ENCODE peak calls at places on chromosomes 1 and 21, in eight cellular contexts. S, U, R, H, W, J, N and Y are unnamed samples.

GRCh38 chr1:22325531-22326371 is 125.9 kb upstream of the ZBTB40 start:
- DNase-seq in S (no peak), U (peak; percentile 33), R (no peak), H (no peak), W (no peak), J (no peak), N (no peak), Y (no peak)

GRCh38 chr1:46569909-46570725 is 18.7 kb upstream of the KNCN start:
- DNase-seq in S (no peak), U (no peak), R (peak; percentile 48), H (no peak), W (no peak), J (no peak), N (peak; percentile 16), Y (no peak)

GRCh38 chr1:207805841-207806421 is 54.1 kb downstream of the CD46 start:
- DNase-seq in S (no peak), U (no peak), R (peak; percentile 97), H (no peak), W (peak; percentile 55), J (peak; percentile 75), N (peak; percentile 95), Y (peak; percentile 60)

GRCh38 chr1:177567393-177567792 is 396.6 kb downstream of the BRINP2 start:
- DNase-seq in S (no peak), U (no peak), R (peak; percentile 6), H (no peak), W (peak; percentile 7), J (no peak), N (no peak), Y (no peak)

GRCh38 chr1:227745568-227745967 is 10.3 kb downstream of the SNAP47 start:
- DNase-seq in S (no peak), U (no peak), R (no peak), H (no peak), W (no peak), J (no peak), N (no peak), Y (no peak)

GRCh38 chr1:55015123-55015522 is 16.4 kb downstream of the BSND start:
- DNase-seq in S (no peak), U (no peak), R (no peak), H (no peak), W (no peak), J (no peak), N (no peak), Y (no peak)

GRCh38 chr1:154304664-154305337 is 16.1 kb upstream of the AQP10 start:
- DNase-seq in S (no peak), U (peak; percentile 56), R (no peak), H (no peak), W (no peak), J (no peak), N (peak; percentile 45), Y (no peak)

GRCh38 chr21:44511219-44511937 is 28.6 kb downstream of the KRTAP10-1 start:
- DNase-seq in S (no peak), U (no peak), R (no peak), H (no peak), W (no peak), J (no peak), N (no peak), Y (no peak)

GRCh38 chr1:101344745-101345144 is 107.9 kb downstream of the S1PR1 start:
- DNase-seq in S (no peak), U (no peak), R (no peak), H (no peak), W (no peak), J (no peak), N (no peak), Y (no peak)

GRCh38 chr1:51690285-51690961 is 73.5 kb downstream of the OSBPL9 start:
- DNase-seq in S (no peak), U (no peak), R (peak; percentile 89), H (no peak), W (peak; percentile 15), J (peak; percentile 51), N (peak; percentile 87), Y (no peak)

GRCh38 chr1:100455478-100456072 is 82.4 kb upstream of the GPR88 start:
- DNase-seq in S (no peak), U (no peak), R (peak; percentile 25), H (no peak), W (no peak), J (no peak), N (no peak), Y (no peak)

GRCh38 chr21:28991861-28992525 is 684 bp downstream of the LTN1 start:
- DNase-seq in S (no peak), U (no peak), R (no peak), H (no peak), W (no peak), J (no peak), N (no peak), Y (no peak)